ENCODE peak calls at places on chromosome 12, in five cellular contexts. F is OCI-LY7, H is choroid plexus epithelial cell, E is astrocyte of the spinal cord, Y is gastrocnemius medialis. Z is an unnamed sample.

GRCh38 chr12:12107678-12108077 is 36.9 kb downstream of the BCL2L14 start:
- DNase-seq in F (no peak), H (no peak), E (no peak), Y (no peak), Z (no peak)

GRCh38 chr12:70721216-70721615 is 84.0 kb upstream of the PTPRB start:
- DNase-seq in F (no peak), H (no peak), E (no peak), Y (no peak), Z (no peak)

GRCh38 chr12:113157218-113157859 is 7.8 kb downstream of the CFAP73 start:
- DNase-seq in F (no peak), H (no peak), E (no peak), Y (no peak), Z (no peak)

GRCh38 chr12:113120670-113121370 is 14.7 kb downstream of the RASAL1 start:
- DNase-seq in F (peak), H (no peak), E (no peak), Y (no peak), Z (no peak)

GRCh38 chr12:90203556-90203955 is 494.9 kb upstream of the ATP2B1 start:
- DNase-seq in F (no peak), H (no peak), E (no peak), Y (no peak), Z (no peak)

GRCh38 chr12:62865860-62866407 is 69.0 kb downstream of the PPM1H start:
- DNase-seq in F (no peak), H (peak), E (peak), Y (no peak), Z (no peak)

GRCh38 chr12:10982244-10982643 is 4.5 kb downstream of the TAS2R50 start:
- DNase-seq in F (no peak), H (no peak), E (no peak), Y (no peak), Z (no peak)

GRCh38 chr12:98864363-98864762 is 219.3 kb downstream of the APAF1 start:
- DNase-seq in F (no peak), H (no peak), E (no peak), Y (no peak), Z (no peak)

GRCh38 chr12:98513379-98514318 is 1.7 kb upstream of the TMPO start:
- DNase-seq in F (peak), H (no peak), E (no peak), Y (no peak), Z (no peak)

GRCh38 chr12:33596061-33596460 is 156.4 kb upstream of the SYT10 start:
- DNase-seq in F (no peak), H (no peak), E (no peak), Y (no peak), Z (no peak)

GRCh38 chr12:78403136-78403535 is 461.4 kb upstream of the SYT1 start:
- DNase-seq in F (no peak), H (peak), E (peak), Y (no peak), Z (peak)

GRCh38 chr12:40970320-40970907 is 217.7 kb upstream of the PDZRN4 start:
- DNase-seq in F (no peak), H (no peak), E (no peak), Y (no peak), Z (no peak)

GRCh38 chr12:116015525-116015924 is 262.0 kb downstream of the MED13L start:
- DNase-seq in F (peak), H (peak), E (peak), Y (no peak), Z (peak)

GRCh38 chr12:6280053-6280469 is 30.4 kb upstream of the PLEKHG6 start:
- DNase-seq in F (no peak), H (peak), E (peak), Y (peak), Z (peak)

GRCh38 chr12:6869049-6870021 is 2.0 kb downstream of the TPI1 start:
- DNase-seq in F (peak), H (peak), E (peak), Y (peak), Z (peak)

GRCh38 chr12:6235906-6236640 is 35.9 kb downstream of the CD9 start:
- DNase-seq in F (no peak), H (no peak), E (no peak), Y (no peak), Z (no peak)

GRCh38 chr12:12776261-12776660 is 9.2 kb upstream of the APOLD1 start:
- DNase-seq in F (peak), H (no peak), E (no peak), Y (no peak), Z (no peak)

GRCh38 chr12:50862316-50862715 is 19.6 kb downstream of the TMPRSS12 start:
- DNase-seq in F (no peak), H (peak), E (peak), Y (no peak), Z (peak)

GRCh38 chr12:22702690-22703089 is 77.7 kb downstream of the ETNK1 start:
- DNase-seq in F (no peak), H (peak), E (no peak), Y (no peak), Z (no peak)

GRCh38 chr12:47214771-47215170 is 135.0 kb upstream of the AMIGO2 start:
- DNase-seq in F (no peak), H (no peak), E (no peak), Y (no peak), Z (no peak)

GRCh38 chr12:57164454-57164853 is 17.0 kb upstream of the LRP1-AS start:
- DNase-seq in F (no peak), H (no peak), E (no peak), Y (no peak), Z (no peak)

GRCh38 chr12:92378682-92379479 is 233.2 kb upstream of the BTG1 start:
- DNase-seq in F (no peak), H (no peak), E (no peak), Y (no peak), Z (no peak)

GRCh38 chr12:103632554-103633216 is 45.6 kb downstream of the STAB2 start:
- DNase-seq in F (peak), H (peak), E (peak), Y (no peak), Z (peak)

DNA sequence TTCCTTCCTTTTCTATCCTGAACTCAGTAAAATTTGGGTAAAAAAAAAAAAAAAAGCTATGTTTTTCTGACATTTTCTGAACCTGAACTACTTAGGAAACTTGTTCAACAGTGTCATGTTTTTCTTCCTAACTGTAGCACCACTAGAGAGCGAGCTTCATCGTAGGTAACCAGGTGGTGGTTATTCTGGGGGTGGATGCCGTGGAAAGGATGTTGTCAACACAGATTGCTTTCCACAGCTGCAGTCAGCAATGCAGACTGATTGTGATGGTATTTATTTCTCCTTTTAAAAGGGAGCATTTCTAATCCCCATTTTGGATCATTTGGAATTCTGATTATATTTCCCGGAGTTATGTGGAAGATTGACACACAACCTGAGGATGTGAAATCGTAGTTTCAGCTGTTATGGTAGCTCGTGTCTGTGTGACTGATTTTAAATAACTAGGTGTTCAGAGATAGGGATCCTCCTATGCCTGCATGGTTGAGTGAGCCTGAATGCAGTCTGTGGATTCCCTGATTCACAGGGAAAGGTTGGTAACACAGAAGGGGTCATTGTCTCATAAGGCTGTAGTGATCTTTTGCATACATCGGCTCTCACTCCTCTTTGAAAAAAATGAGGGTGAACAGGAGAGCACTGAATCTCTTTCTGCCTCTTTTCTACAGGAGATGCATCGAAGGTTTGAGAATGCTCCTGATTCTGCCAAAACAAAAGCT is 113.2 kb downstream of the ERC1 start:
- DNase-seq in F (peak), H (no peak), E (no peak), Y (no peak), Z (no peak)
- TF ChIP-seq CTCF in F (peak), H (no peak), E (no peak), Y (no peak), Z (no peak)

DNA sequence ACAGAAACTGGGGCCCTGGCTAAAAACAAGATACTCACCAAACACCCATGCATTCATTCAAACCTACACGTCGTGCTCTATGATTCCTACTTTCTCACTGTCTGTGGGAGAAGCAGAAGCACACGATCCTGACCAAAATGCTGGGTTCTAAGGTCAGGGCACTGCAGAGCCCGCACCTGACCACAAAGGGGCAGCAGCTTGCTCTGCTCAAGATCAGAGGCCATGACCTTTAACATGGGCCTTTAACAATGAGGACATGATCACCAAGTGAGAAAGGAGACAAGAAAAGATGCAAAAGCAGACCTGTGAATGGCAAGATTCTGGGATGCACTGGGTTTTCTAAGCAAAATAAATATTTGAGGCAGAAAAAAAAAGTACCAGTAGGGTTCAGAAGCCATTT is 40.1 kb upstream of the VPS33A start:
- DNase-seq in F (peak), H (no peak), E (no peak), Y (no peak), Z (no peak)
- TF ChIP-seq CTCF in F (peak), H (no peak), E (no peak), Y (no peak), Z (no peak)

DNA sequence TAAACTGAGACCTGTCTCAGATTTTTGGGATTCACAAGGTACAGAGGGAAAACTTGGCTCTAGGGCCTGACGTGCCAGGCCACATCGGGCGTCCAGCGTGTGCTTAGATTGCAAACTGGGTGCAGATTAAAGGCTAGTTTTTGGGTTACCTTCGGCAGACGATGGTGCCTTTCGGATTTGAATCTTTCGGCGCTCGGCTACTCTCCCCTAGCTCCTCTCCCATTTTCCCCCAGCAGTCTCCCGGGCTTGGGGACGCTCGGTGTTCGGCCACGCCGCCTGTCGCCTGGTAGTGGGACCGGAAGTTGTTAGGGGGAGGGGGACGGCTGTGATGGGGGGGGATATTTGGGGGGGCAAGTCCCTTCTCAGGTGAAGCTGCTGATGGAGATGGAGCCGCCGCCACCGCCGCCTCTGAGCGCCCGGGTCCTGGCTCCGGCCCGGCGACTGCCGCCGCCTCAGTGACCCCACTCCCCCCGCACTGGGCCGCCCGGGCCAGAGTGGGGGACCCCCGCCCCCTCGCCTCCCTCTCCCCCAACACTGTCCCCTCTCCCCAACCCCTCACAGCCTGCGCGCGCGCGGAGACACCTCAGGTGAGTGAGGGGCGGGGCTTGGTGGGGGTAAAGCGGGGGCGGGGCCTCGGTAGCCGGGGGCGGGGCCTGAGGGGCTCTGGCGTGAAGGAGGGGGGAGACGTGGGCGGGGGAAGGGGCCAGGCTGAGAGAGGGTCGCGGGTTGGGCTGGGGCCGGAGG is 10.2 kb downstream of the SUOX start:
- DNase-seq in F (peak), H (peak), E (peak), Y (peak), Z (peak)
- TF ChIP-seq CTCF in F (no peak), H (no peak), E (no peak), Y (no peak), Z (no peak)

GRCh38 chr12:53211476-53212381 is 4.7 kb upstream of the ITGB7 start:
- DNase-seq in F (peak), H (no peak), E (no peak), Y (no peak), Z (no peak)
- TF ChIP-seq CTCF in F (peak), H (peak), E (peak), Y (no peak), Z (peak)

GRCh38 chr12:1279050-1279449 is 288.0 kb downstream of the ERC1 start:
- DNase-seq in F (no peak), H (peak), E (peak), Y (no peak), Z (no peak)
- TF ChIP-seq CTCF in F (peak), H (peak), E (peak), Y (no peak), Z (peak)

DNA sequence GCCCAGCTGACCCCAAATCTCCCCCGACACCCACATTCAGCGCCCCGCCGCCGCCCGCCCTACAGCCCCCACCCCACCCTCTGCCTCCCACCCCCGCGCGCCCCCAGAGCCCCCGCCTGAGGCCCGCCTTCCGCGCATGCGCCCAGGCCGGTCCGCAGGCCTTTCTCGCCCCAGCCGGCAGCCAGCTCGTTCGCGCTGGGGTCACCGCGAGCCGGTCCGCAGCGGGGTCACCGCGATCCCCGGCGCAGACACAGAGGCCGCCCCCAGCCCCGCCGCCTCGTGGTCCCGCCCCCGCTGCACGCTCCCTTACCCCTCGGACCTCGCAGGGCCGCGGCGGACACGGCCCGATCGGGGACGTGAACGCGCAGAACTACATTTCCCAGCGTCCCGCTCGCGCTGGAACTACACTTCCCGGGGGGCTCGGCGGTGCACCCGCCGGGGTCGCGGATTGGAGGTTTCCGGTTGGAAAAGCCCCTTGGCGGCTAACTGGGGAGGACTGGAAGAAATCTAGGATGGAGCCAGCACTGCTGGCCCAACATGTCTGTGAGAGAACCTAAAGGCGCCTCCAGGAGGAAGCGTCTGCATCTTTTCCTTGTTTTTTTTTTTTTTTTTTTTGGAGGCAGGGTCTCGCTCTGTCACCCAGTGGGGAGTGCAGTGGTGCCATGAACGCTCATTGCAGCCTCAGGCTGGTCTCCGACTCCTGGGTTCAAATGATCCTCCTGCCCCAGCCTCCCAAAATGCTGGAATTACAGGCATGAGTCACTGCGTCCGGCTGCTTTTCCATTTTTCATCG is at the start of gene ZNF605:
- DNase-seq in F (peak), H (peak), E (peak), Y (peak), Z (peak)
- TF ChIP-seq CTCF in F (no peak), H (no peak), E (no peak), Y (no peak), Z (no peak)

GRCh38 chr12:51925400-51926063 is 18.2 kb downstream of the ACVRL1 start:
- DNase-seq in F (no peak), H (no peak), E (no peak), Y (no peak), Z (no peak)

GRCh38 chr12:51923506-51924365 is 16.4 kb downstream of the ACVRL1 start:
- DNase-seq in F (peak), H (no peak), E (no peak), Y (peak), Z (no peak)

GRCh38 chr12:51924551-51925399 is 17.5 kb downstream of the ACVRL1 start:
- DNase-seq in F (no peak), H (no peak), E (no peak), Y (no peak), Z (no peak)

GRCh38 chr12:51926064-51926632 is 18.8 kb downstream of the ACVRL1 start:
- DNase-seq in F (no peak), H (no peak), E (no peak), Y (no peak), Z (no peak)

DNA sequence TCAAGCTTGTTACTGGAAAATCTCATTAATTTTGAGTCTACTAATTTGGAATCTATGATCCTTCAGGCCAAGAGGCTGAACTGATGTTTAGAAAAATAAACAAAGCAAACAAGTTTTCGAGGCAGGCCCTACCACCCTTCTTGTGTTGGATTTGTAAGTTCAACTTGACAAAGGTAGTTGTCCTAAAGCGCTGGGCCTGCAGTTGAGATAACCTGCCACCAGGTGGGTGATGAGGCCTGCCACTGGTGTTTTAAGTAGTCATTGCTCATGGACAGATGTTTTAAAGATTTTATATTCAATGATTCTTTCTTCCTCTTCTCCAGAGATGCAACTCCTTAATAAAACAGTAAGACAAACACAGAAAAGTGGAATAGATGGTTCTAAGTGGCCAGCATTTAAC is 19.4 kb downstream of the ACVRL1 start:
- DNase-seq in F (peak), H (peak), E (no peak), Y (no peak), Z (no peak)
- TF ChIP-seq CTCF in F (peak), H (peak), E (peak), Y (peak), Z (peak)

DNA sequence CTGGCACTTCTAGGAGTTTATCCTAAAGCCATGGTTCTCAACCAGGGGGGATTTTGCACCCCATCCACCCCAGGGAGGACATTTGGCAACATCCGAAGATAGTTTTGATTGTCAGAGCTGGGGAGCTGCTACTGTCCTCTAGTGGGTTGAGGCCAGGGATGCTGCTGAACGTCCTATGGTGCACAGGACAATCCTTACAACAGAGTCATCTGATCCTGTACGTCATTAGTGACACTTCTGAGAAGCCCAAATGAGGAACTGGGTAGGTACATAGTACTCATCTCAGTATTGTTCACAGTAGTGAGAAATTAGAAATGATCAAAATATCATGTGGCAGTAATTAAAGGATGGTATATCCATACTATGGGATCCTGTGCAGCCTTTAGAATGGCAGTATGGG is 185.1 kb downstream of the CHST11 start:
- DNase-seq in F (no peak), H (no peak), E (no peak), Y (no peak), Z (no peak)
- TF ChIP-seq CTCF in F (no peak), H (no peak), E (no peak), Y (no peak), Z (no peak)

DNA sequence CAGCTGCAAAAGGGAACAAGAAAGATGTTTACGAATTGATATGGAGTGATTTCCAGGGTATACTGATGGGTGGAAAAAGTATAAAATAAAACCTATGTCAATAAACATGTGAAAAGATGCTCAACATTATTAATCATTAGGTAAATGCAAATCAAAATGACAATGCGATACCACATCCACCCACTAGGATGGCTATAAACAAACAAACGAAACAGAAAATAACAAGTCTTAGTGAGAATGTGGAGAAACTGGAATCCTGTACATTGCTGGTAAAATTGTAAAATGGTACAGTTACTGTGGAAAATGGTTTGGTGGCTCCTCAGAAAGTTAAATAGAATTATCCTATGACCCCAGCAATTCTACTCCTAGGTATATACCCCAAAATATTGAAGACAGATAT is 9.5 kb upstream of the BEST3 start:
- DNase-seq in F (no peak), H (no peak), E (no peak), Y (no peak), Z (no peak)
- TF ChIP-seq CTCF in F (peak), H (no peak), E (no peak), Y (no peak), Z (peak)